ENCODE peak calls at places on chromosomes 11 and 22, in four cellular contexts. Z is H7, Q is neuronal stem cell, H is COR-L47. Y is an unnamed sample.

GRCh38 chr22:25700996-25701815 is 40.8 kb upstream of the MYO18B start:
- DNase-seq in Z (no peak), Q (no peak), H (no peak), Y (no peak)

GRCh38 chr11:57318178-57318577 is 6.6 kb downstream of the TNKS1BP1 start:
- DNase-seq in Z (no peak), Q (no peak), H (no peak), Y (peak; percentile 21)

GRCh38 chr11:12793506-12793905 is 119.3 kb downstream of the TEAD1 start:
- DNase-seq in Z (no peak), Q (no peak), H (no peak), Y (no peak)

GRCh38 chr11:81749245-81749644 is 984.4 kb downstream of the FAM181B start:
- DNase-seq in Z (no peak), Q (no peak), H (no peak), Y (no peak)

GRCh38 chr22:35149149-35149548 is 83.2 kb downstream of the ISX start:
- DNase-seq in Z (no peak), Q (no peak), H (no peak), Y (no peak)

GRCh38 chr11:70488171-70488570 is 89.8 kb downstream of the CTTN start:
- DNase-seq in Z (no peak), Q (no peak), H (no peak), Y (no peak)

GRCh38 chr11:96794152-96794551 is 404.3 kb downstream of the JRKL start:
- DNase-seq in Z (peak; percentile 19), Q (no peak), H (no peak), Y (peak; percentile 52)

GRCh38 chr22:48450188-48450825 is 1377.4 kb downstream of the BRD1 start:
- DNase-seq in Z (no peak), Q (no peak), H (no peak), Y (no peak)

GRCh38 chr22:39418696-39419095 is 19.1 kb downstream of the TAB1 start:
- DNase-seq in Z (no peak), Q (no peak), H (no peak), Y (no peak)

Y was measured in mesendoderm.